ENCODE peak calls at places on chromosome 11, in five cellular contexts. C is NCI-H1092, Z is H4, L is Daoy, X is MCF 10A. N is an unnamed sample.

GRCh38 chr11:76256448-76256847 is 50.1 kb upstream of the WNT11 start:
- DNase-seq in C (no peak), Z (no peak), X (no peak), L (no peak), N (no peak)

GRCh38 chr11:1942541-1943260 is 4.4 kb upstream of the MRPL23 start:
- DNase-seq in Z (no peak), X (no peak), C (no peak), L (no peak), N (no peak)

GRCh38 chr11:61797263-61797944 is 4.7 kb downstream of the FEN1 start:
- DNase-seq in L (peak), X (peak), C (peak), Z (peak), N (peak)

GRCh38 chr11:48107188-48107704 is 109.4 kb upstream of the OR4B1 start:
- DNase-seq in Z (no peak), L (peak), C (no peak), X (no peak), N (no peak)

GRCh38 chr11:61695917-61696316 is 15.7 kb downstream of the DAGLA start:
- DNase-seq in Z (peak), C (no peak), X (peak), L (peak), N (no peak)

GRCh38 chr11:44627911-44628729 is 62.7 kb downstream of the CD82 start:
- DNase-seq in X (peak), Z (peak), L (peak), C (peak), N (peak)

GRCh38 chr11:126140106-126140931 is 71.1 kb downstream of the RPUSD4 start:
- DNase-seq in X (no peak), C (peak), L (no peak), Z (no peak), N (no peak)

GRCh38 chr11:31355817-31356216 is 13.7 kb downstream of the DCDC1 start:
- DNase-seq in L (peak), X (peak), C (no peak), Z (no peak), N (no peak)